ENCODE peak calls at places on chromosomes 5 and 9, in four cellular contexts. D is GM12878, V is K562, C is HepG2. W is an unnamed sample.

GRCh38 chr5:23027341-23027740 is 174.2 kb upstream of the CDH12 start:
- DNase-seq in D (no peak), V (no peak), C (no peak), W (no peak)

GRCh38 chr9:84207443-84208032 is 133.0 kb downstream of the SLC28A3 start:
- DNase-seq in D (no peak), V (no peak), C (no peak), W (no peak)

GRCh38 chr9:31587176-31587575 is 797.3 kb upstream of the ACO1 start:
- DNase-seq in V (no peak), D (no peak), C (no peak), W (no peak)

GRCh38 chr9:128024761-128025308 is 42.3 kb downstream of the NAIF1 start:
- DNase-seq in D (no peak), C (no peak), V (no peak), W (no peak)

GRCh38 chr5:146340260-146341081 is 1.8 kb downstream of the POU4F3 start:
- DNase-seq in V (peak; percentile 63), C (peak; percentile 36), D (no peak), W (peak; percentile 81)

GRCh38 chr5:122099060-122099790 is 21.2 kb upstream of the LOX start:
- DNase-seq in C (no peak), D (no peak), V (peak; percentile 57), W (no peak)

GRCh38 chr9:134057751-134058701 is 9.8 kb downstream of the BRD3 start:
- DNase-seq in V (no peak), D (no peak), C (peak; percentile 77), W (no peak)

GRCh38 chr9:95316274-95316673 is 1.2 kb downstream of the FANCC start:
- DNase-seq in V (peak; percentile 25), C (no peak), D (no peak), W (no peak)

GRCh38 chr5:91885291-91886265 is 502.5 kb upstream of the ARRDC3 start:
- DNase-seq in C (no peak), D (no peak), V (no peak), W (no peak)

GRCh38 chr9:110114888-110115259 is 93.1 kb downstream of the C9orf152 start:
- DNase-seq in D (no peak), V (no peak), C (no peak), W (no peak)

GRCh38 chr5:176876506-176877431 is 22.4 kb downstream of the HK3 start:
- DNase-seq in C (no peak), D (no peak), V (no peak), W (no peak)

GRCh38 chr9:114181583-114182409 is 26.5 kb downstream of the COL27A1 start:
- DNase-seq in V (no peak), D (no peak), C (no peak), W (no peak)

GRCh38 chr9:6015278-6016157 is at the start of gene RANBP6:
- DNase-seq in C (peak; percentile 74), D (peak; percentile 51), V (peak; percentile 87), W (peak; percentile 92)

GRCh38 chr5:75384218-75384617 is 47.2 kb downstream of the HMGCR start:
- DNase-seq in V (no peak), D (no peak), C (no peak), W (no peak)

GRCh38 chr5:29351170-29351569 is 1842.3 kb upstream of the CDH6 start:
- DNase-seq in V (no peak), C (no peak), D (no peak), W (no peak)

GRCh38 chr9:101445353-101446029 is 9.9 kb upstream of the ALDOB start:
- DNase-seq in C (peak; percentile 73), D (no peak), V (no peak), W (no peak)

GRCh38 chr9:100602302-100602930 is 24.5 kb downstream of the CAVIN4 start:
- DNase-seq in V (peak; percentile 36), C (peak; percentile 43), D (no peak), W (peak; percentile 46)

GRCh38 chr9:89149726-89150125 is 28.9 kb downstream of the SHC3 start:
- DNase-seq in C (no peak), D (no peak), V (no peak), W (no peak)

GRCh38 chr5:132267931-132268501 is 10.5 kb downstream of the PDLIM4 start:
- DNase-seq in D (no peak), V (no peak), C (peak; percentile 68), W (no peak)

GRCh38 chr5:128596071-128596470 is 58.0 kb upstream of the FBN2 start:
- DNase-seq in D (no peak), V (no peak), C (no peak), W (no peak)

GRCh38 chr5:42587056-42587723 is 164.0 kb downstream of the GHR start:
- DNase-seq in V (peak; percentile 51), C (no peak), D (no peak), W (no peak)
- TF ChIP-seq NR2C2 in V (no peak), C (no peak), D (no peak), W (no peak)

DNA sequence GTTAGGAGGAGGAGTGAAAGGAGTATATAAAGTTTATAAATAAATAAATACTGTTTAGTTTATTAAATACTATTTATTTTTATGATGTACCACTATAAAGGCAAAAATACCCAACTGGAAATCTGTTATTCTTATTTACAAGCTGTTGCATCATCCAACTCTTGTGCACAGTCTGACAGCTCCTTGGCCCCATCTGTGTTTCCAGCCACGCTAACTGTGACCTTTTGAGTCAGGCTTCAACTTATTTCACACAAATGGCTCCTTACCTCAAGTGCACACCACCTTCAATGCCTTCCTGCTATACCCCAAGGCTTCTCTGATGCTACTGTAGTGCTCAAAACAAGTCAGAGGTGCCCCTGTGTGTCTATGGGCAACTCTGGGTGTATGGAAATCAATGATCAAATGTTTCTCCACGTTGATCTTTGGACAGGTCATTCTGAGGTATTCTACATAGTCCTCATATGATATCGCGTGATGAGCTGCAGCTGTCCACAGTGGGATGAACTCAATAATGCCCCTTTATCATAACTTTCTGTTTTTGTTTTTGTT is 303.2 kb upstream of the GRAMD2B start:
- DNase-seq in C (no peak), V (no peak), D (no peak), W (no peak)
- TF ChIP-seq NR2C2 in C (no peak), V (no peak), D (no peak), W (no peak)

DNA sequence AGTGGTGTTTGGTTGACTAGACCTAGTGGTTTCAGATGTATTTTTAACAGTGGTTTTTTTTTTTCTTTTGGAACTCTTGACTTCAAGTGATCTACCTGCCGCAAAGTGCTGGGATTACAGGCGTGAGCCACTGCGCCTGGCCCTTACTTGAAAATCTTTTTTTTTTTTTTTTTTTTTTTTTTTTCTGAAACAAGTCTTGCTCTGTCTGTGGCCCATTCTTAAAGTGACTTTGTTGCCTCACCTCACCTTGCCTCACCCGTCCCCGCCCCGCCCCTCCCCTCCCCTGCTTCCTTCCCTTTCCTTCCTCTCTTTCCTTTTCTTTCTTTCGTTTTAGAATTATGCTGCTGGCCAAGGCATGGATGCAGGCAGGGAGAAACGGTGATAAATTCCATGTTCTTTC is 26.0 kb downstream of the GPBP1 start:
- DNase-seq in V (no peak), D (no peak), C (no peak), W (no peak)
- TF ChIP-seq NR2C2 in V (no peak), D (no peak), C (no peak), W (no peak)

DNA sequence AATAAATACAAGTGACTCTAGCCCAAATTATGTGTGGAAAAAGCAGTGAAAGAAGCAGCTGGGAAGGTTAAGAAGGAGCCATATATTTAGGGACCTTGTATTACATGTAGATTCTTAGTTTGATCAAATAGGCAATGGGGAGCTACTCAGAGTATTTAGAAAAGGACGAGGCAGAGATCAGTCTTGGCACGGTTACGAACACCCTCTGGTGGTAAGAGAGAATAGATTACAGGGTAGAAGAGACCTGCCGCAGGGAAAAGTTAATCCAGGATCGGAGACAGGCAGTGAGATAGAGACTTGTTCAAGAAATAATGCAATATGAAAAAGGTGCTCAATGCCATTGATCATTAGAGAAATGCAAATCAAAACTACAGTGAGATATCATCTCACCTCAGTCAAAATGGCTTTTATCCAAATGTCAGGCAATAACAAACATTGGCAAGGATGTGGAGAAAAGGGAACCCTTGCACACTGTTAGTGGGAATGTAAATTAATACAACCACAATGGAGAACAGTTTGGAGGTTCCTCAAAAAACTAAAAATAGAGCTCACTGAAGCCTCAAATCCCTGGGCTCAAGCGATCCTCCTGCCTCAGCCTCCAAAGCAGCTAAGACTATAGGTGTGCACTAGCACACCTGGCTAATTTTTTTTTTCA is 12.0 kb downstream of the INIP start:
- DNase-seq in V (no peak), D (no peak), C (peak; percentile 40), W (peak; percentile 32)
- TF ChIP-seq NR2C2 in V (no peak), D (no peak), C (no peak), W (no peak)